ENCODE peak calls at places on chromosomes 7 and 10, in six cellular contexts. One of them, this sample, is unnamed.

GRCh38 chr7:7772385-7772784 is 54.0 kb upstream of the RPA3 start:
- DNase-seq in SW 1271: no peak
- DNase-seq in occipital lobe: no peak
- DNase-seq in keratinocyte: peak
- DNase-seq in dorsolateral prefrontal cortex: no peak
- DNase-seq in NCI-H2029: no peak
- DNase-seq in this sample: no peak

GRCh38 chr7:101890666-101891065 is 73.2 kb downstream of the CUX1 start:
- DNase-seq in NCI-H2029: no peak
- DNase-seq in keratinocyte: no peak
- DNase-seq in occipital lobe: no peak
- DNase-seq in SW 1271: no peak
- DNase-seq in dorsolateral prefrontal cortex: no peak
- DNase-seq in this sample: no peak

GRCh38 chr7:113085781-113086390 is 741 bp downstream of the GPR85 start:
- DNase-seq in occipital lobe: peak
- DNase-seq in NCI-H2029: no peak
- DNase-seq in SW 1271: no peak
- DNase-seq in keratinocyte: no peak
- DNase-seq in dorsolateral prefrontal cortex: no peak
- DNase-seq in this sample: no peak

GRCh38 chr10:110784198-110784597 is 87.5 kb upstream of the PDCD4 start:
- DNase-seq in dorsolateral prefrontal cortex: no peak
- DNase-seq in SW 1271: no peak
- DNase-seq in occipital lobe: no peak
- DNase-seq in NCI-H2029: no peak
- DNase-seq in keratinocyte: no peak
- DNase-seq in this sample: no peak

GRCh38 chr10:24363070-24363469 is 154.1 kb downstream of the KIAA1217 start:
- DNase-seq in keratinocyte: no peak
- DNase-seq in SW 1271: no peak
- DNase-seq in occipital lobe: no peak
- DNase-seq in NCI-H2029: no peak
- DNase-seq in dorsolateral prefrontal cortex: no peak
- DNase-seq in this sample: no peak

GRCh38 chr7:138934861-138935260 is 46.3 kb downstream of the KIAA1549 start:
- DNase-seq in keratinocyte: no peak
- DNase-seq in dorsolateral prefrontal cortex: no peak
- DNase-seq in SW 1271: no peak
- DNase-seq in occipital lobe: no peak
- DNase-seq in NCI-H2029: no peak
- DNase-seq in this sample: no peak

GRCh38 chr7:2956526-2957368 is 86.9 kb downstream of the CARD11 start:
- DNase-seq in keratinocyte: peak
- DNase-seq in SW 1271: no peak
- DNase-seq in NCI-H2029: no peak
- DNase-seq in dorsolateral prefrontal cortex: no peak
- DNase-seq in occipital lobe: no peak
- DNase-seq in this sample: no peak

GRCh38 chr10:132944510-132944909 is 2.1 kb upstream of the CFAP46 start:
- DNase-seq in SW 1271: no peak
- DNase-seq in occipital lobe: no peak
- DNase-seq in dorsolateral prefrontal cortex: no peak
- DNase-seq in keratinocyte: no peak
- DNase-seq in NCI-H2029: no peak
- DNase-seq in this sample: no peak

GRCh38 chr10:131803863-131804425 is 96.9 kb upstream of the PPP2R2D start:
- DNase-seq in occipital lobe: no peak
- DNase-seq in keratinocyte: no peak
- DNase-seq in SW 1271: no peak
- DNase-seq in NCI-H2029: no peak
- DNase-seq in dorsolateral prefrontal cortex: no peak
- DNase-seq in this sample: no peak

GRCh38 chr10:85319150-85319549 is 990.8 kb downstream of the CCSER2 start:
- DNase-seq in dorsolateral prefrontal cortex: peak
- DNase-seq in SW 1271: no peak
- DNase-seq in keratinocyte: no peak
- DNase-seq in NCI-H2029: peak
- DNase-seq in occipital lobe: peak
- DNase-seq in this sample: no peak

GRCh38 chr7:158695726-158696452 is 8.7 kb downstream of the NCAPG2 start:
- DNase-seq in occipital lobe: peak
- DNase-seq in SW 1271: no peak
- DNase-seq in dorsolateral prefrontal cortex: peak
- DNase-seq in NCI-H2029: peak
- DNase-seq in keratinocyte: no peak
- DNase-seq in this sample: peak

GRCh38 chr10:123109466-123109865 is 26.3 kb upstream of the HMX3 start:
- DNase-seq in dorsolateral prefrontal cortex: no peak
- DNase-seq in keratinocyte: peak
- DNase-seq in occipital lobe: no peak
- DNase-seq in NCI-H2029: no peak
- DNase-seq in SW 1271: no peak
- DNase-seq in this sample: no peak

GRCh38 chr10:64103750-64104149 is 582.5 kb downstream of the REEP3 start:
- DNase-seq in NCI-H2029: no peak
- DNase-seq in keratinocyte: no peak
- DNase-seq in dorsolateral prefrontal cortex: no peak
- DNase-seq in occipital lobe: no peak
- DNase-seq in SW 1271: no peak
- DNase-seq in this sample: no peak

GRCh38 chr7:75795831-75796285 is 17.7 kb downstream of the CCL24 start:
- DNase-seq in keratinocyte: no peak
- DNase-seq in dorsolateral prefrontal cortex: no peak
- DNase-seq in SW 1271: no peak
- DNase-seq in occipital lobe: no peak
- DNase-seq in NCI-H2029: no peak
- DNase-seq in this sample: peak

GRCh38 chr10:1454428-1454827 is 282.9 kb downstream of the ADARB2 start:
- DNase-seq in occipital lobe: no peak
- DNase-seq in keratinocyte: no peak
- DNase-seq in SW 1271: no peak
- DNase-seq in NCI-H2029: peak
- DNase-seq in dorsolateral prefrontal cortex: no peak
- DNase-seq in this sample: no peak

GRCh38 chr7:41501016-41501415 is 201.9 kb downstream of the INHBA start:
- DNase-seq in SW 1271: no peak
- DNase-seq in occipital lobe: no peak
- DNase-seq in dorsolateral prefrontal cortex: no peak
- DNase-seq in keratinocyte: no peak
- DNase-seq in NCI-H2029: no peak
- DNase-seq in this sample: no peak

GRCh38 chr10:6780008-6780677 is 200.1 kb upstream of the PRKCQ start:
- DNase-seq in occipital lobe: no peak
- DNase-seq in SW 1271: no peak
- DNase-seq in keratinocyte: no peak
- DNase-seq in NCI-H2029: no peak
- DNase-seq in dorsolateral prefrontal cortex: no peak
- DNase-seq in this sample: no peak

GRCh38 chr7:66183700-66184099 is 21.4 kb upstream of the TPST1 start:
- DNase-seq in SW 1271: no peak
- DNase-seq in occipital lobe: no peak
- DNase-seq in dorsolateral prefrontal cortex: no peak
- DNase-seq in keratinocyte: no peak
- DNase-seq in NCI-H2029: no peak
- DNase-seq in this sample: no peak